ENCODE peak calls at places on chromosomes 2 and 18, in ten cellular contexts. B, A, M, Y, P, N, Q, U, O and X are unnamed samples.

GRCh38 chr2:208042041-208042440 is 16.7 kb upstream of the PLEKHM3 start:
- DNase-seq in B (peak; percentile 75), A (peak; percentile 44), M (peak; percentile 61), Y (peak; percentile 33), P (peak; percentile 30), N (no peak), Q (peak; percentile 44), U (no peak), O (no peak), X (peak; percentile 52)

GRCh38 chr2:169741-170140 is 94.1 kb downstream of the SH3YL1 start:
- DNase-seq in B (no peak), A (no peak), M (no peak), Y (no peak), P (no peak), N (no peak), Q (no peak), U (no peak), O (no peak), X (no peak)

GRCh38 chr2:218878486-218878885 is 2.2 kb upstream of the WNT10A start:
- DNase-seq in B (no peak), A (no peak), M (no peak), Y (no peak), P (no peak), N (no peak), Q (no peak), U (no peak), O (no peak), X (no peak)

GRCh38 chr2:114039681-114040080 is 149.8 kb downstream of the ACTR3 start:
- DNase-seq in B (no peak), A (no peak), M (no peak), Y (no peak), P (no peak), N (no peak), Q (no peak), U (no peak), O (no peak), X (no peak)

GRCh38 chr18:48222118-48222517 is 187.1 kb downstream of the ZBTB7C start:
- DNase-seq in B (peak; percentile 17), A (no peak), M (peak; percentile 12), Y (peak; percentile 27), P (peak; percentile 80), N (peak; percentile 35), Q (peak; percentile 9), U (peak; percentile 75), O (peak; percentile 65), X (no peak)

GRCh38 chr2:221641181-221641871 is 69.2 kb upstream of the EPHA4 start:
- DNase-seq in B (peak; percentile 3), A (no peak), M (no peak), Y (peak; percentile 8), P (peak; percentile 74), N (no peak), Q (no peak), U (no peak), O (peak; percentile 61), X (peak; percentile 88)

GRCh38 chr18:58934933-58935577 is 70.4 kb downstream of the ZNF532 start:
- DNase-seq in B (no peak), A (no peak), M (no peak), Y (no peak), P (no peak), N (no peak), Q (no peak), U (no peak), O (no peak), X (no peak)

GRCh38 chr2:217703102-217703501 is 299.7 kb downstream of the TNS1 start:
- DNase-seq in B (no peak), A (no peak), M (no peak), Y (no peak), P (no peak), N (no peak), Q (no peak), U (no peak), O (no peak), X (no peak)

GRCh38 chr2:98870516-98871158 is 65.4 kb downstream of the CRACDL start:
- DNase-seq in B (no peak), A (no peak), M (no peak), Y (no peak), P (no peak), N (no peak), Q (no peak), U (no peak), O (no peak), X (no peak)

GRCh38 chr2:26807788-26808460 is 22.1 kb downstream of the CENPA start:
- DNase-seq in B (no peak), A (no peak), M (peak; percentile 69), Y (peak; percentile 31), P (peak; percentile 53), N (no peak), Q (peak; percentile 20), U (no peak), O (no peak), X (no peak)

GRCh38 chr2:220674033-220674432 is 898.1 kb downstream of the EPHA4 start:
- DNase-seq in B (no peak), A (no peak), M (no peak), Y (no peak), P (no peak), N (no peak), Q (no peak), U (no peak), O (no peak), X (no peak)

GRCh38 chr2:176090870-176091269 is 1.7 kb upstream of the HOXD13 start:
- DNase-seq in B (no peak), A (no peak), M (no peak), Y (no peak), P (no peak), N (no peak), Q (no peak), U (no peak), O (no peak), X (no peak)

GRCh38 chr2:176093889-176094232 is 1.3 kb downstream of the HOXD13 start:
- DNase-seq in B (no peak), A (no peak), M (no peak), Y (no peak), P (no peak), N (no peak), Q (no peak), U (no peak), O (no peak), X (no peak)

GRCh38 chr2:176093145-176093888 is 796 bp downstream of the HOXD13 start:
- DNase-seq in B (no peak), A (no peak), M (peak; percentile 82), Y (no peak), P (no peak), N (no peak), Q (no peak), U (no peak), O (no peak), X (no peak)

GRCh38 chr2:176091329-176092258 is 927 bp upstream of the HOXD13 start:
- DNase-seq in B (no peak), A (no peak), M (no peak), Y (no peak), P (no peak), N (no peak), Q (no peak), U (no peak), O (no peak), X (no peak)

GRCh38 chr2:176092270-176093144 is at the start of gene HOXD13:
- DNase-seq in B (no peak), A (no peak), M (peak; percentile 67), Y (no peak), P (no peak), N (peak; percentile 55), Q (no peak), U (no peak), O (no peak), X (no peak)
- H3K4me3 ChIP-seq in B (no peak within 1 kb of the TSS), A (no peak within 1 kb of the TSS), M (peak within 1 kb of the TSS; percentile 21), Y (no peak within 1 kb of the TSS), P (no peak within 1 kb of the TSS), N (peak within 1 kb of the TSS; percentile 26), Q (no peak within 1 kb of the TSS), U (no peak within 1 kb of the TSS), O (peak within 1 kb of the TSS; percentile 20), X (no peak within 1 kb of the TSS)

GRCh38 chr2:191374366-191374765 is 129.2 kb downstream of the MYO1B start:
- DNase-seq in B (no peak), A (no peak), M (no peak), Y (no peak), P (no peak), N (no peak), Q (no peak), U (no peak), O (no peak), X (no peak)

GRCh38 chr2:191365089-191365488 is 119.9 kb downstream of the MYO1B start:
- DNase-seq in B (no peak), A (no peak), M (no peak), Y (no peak), P (no peak), N (no peak), Q (no peak), U (no peak), O (no peak), X (no peak)

GRCh38 chr2:191366199-191366598 is 121.0 kb downstream of the MYO1B start:
- DNase-seq in B (peak; percentile 76), A (peak; percentile 60), M (peak; percentile 82), Y (peak; percentile 81), P (peak; percentile 34), N (no peak), Q (peak; percentile 49), U (no peak), O (no peak), X (peak; percentile 75)

GRCh38 chr2:191363267-191363666 is 118.1 kb downstream of the MYO1B start:
- DNase-seq in B (no peak), A (no peak), M (no peak), Y (no peak), P (no peak), N (no peak), Q (no peak), U (no peak), O (no peak), X (no peak)

GRCh38 chr2:191369034-191369433 is 123.8 kb downstream of the MYO1B start:
- DNase-seq in B (no peak), A (no peak), M (peak; percentile 27), Y (peak; percentile 35), P (peak; percentile 35), N (no peak), Q (no peak), U (no peak), O (no peak), X (no peak)
- TF ChIP-seq CTCF in B (peak; percentile 20), A (peak; percentile 51), M (peak; percentile 25), Y (peak; percentile 52), P (peak; percentile 54), N (peak; percentile 49), Q (peak; percentile 51), U (no peak), O (no peak), X (peak; percentile 40)

DNA sequence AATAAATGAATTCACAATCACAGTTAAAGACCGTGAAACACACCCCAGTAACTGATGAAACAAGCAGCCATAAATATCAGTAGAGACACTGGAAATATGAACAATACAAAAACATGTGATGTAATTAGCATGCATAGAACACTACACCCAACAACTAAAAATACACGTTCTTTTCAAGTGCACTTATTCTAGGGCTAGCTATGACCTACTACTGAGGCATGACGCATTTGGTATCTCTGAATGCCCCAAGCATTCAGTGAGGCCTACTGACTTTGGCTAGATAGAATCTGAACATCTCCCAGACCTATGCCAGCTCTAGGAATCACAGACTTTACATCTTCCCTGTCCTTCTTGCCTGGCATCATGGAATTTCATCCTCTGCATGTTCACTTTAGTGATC is 449.9 kb upstream of the ID2 start:
- DNase-seq in B (no peak), A (no peak), M (no peak), Y (no peak), P (no peak), N (no peak), Q (no peak), U (no peak), O (no peak), X (no peak)
- H3K4me3 ChIP-seq in B (no peak overlapping the region), A (no peak overlapping the region), M (no peak overlapping the region), Y (no peak overlapping the region), P (no peak overlapping the region), N (no peak overlapping the region), Q (no peak overlapping the region), U (no peak overlapping the region), O (no peak overlapping the region), X (no peak overlapping the region)

GRCh38 chr18:33744032-33744697 is 166.1 kb downstream of the ASXL3 start:
- DNase-seq in B (no peak), A (no peak), M (no peak), Y (no peak), P (no peak), N (no peak), Q (no peak), U (no peak), O (no peak), X (no peak)
- TF ChIP-seq CTCF in B (peak; percentile 32), A (peak; percentile 17), M (no peak), Y (peak; percentile 2), P (no peak), N (no peak), Q (peak; percentile 11), U (no peak), O (no peak), X (peak; percentile 23)